ENCODE peak calls at places on chromosomes 5 and 9, in ten cellular contexts. P, S, H, R, A, X, Y, M, L and Z are unnamed samples.

GRCh38 chr5:78613756-78614155 is 34.8 kb downstream of the LHFPL2 start:
- DNase-seq in A (no peak), L (no peak), Y (no peak), M (no peak), X (no peak), H (no peak), P (no peak), S (no peak), R (no peak), Z (no peak)

GRCh38 chr9:117083440-117083984 is 331.3 kb downstream of the ASTN2 start:
- DNase-seq in H (no peak), L (no peak), X (no peak), Y (no peak), A (no peak), R (no peak), M (no peak), P (no peak), S (no peak), Z (no peak)

GRCh38 chr9:117747571-117747970 is 43.4 kb downstream of the TLR4 start:
- DNase-seq in Y (no peak), M (no peak), R (no peak), X (no peak), S (no peak), H (no peak), P (no peak), L (no peak), A (no peak), Z (no peak)

GRCh38 chr5:3590967-3591900 is 4.4 kb upstream of the IRX1 start:
- DNase-seq in A (no peak), P (no peak), H (no peak), S (no peak), X (no peak), Y (peak), L (no peak), M (no peak), R (no peak), Z (no peak)

GRCh38 chr9:114081441-114082016 is 3.4 kb upstream of the AMBP start:
- DNase-seq in R (no peak), A (no peak), S (no peak), P (no peak), X (peak), H (no peak), Y (peak), M (no peak), L (no peak), Z (no peak)

GRCh38 chr9:77177894-77178794 is 810 bp downstream of the VPS13A start:
- DNase-seq in M (peak), Y (peak), L (peak), S (no peak), R (no peak), X (peak), H (peak), P (peak), A (peak), Z (peak)

GRCh38 chr5:153352685-153353219 is 137.7 kb upstream of the GRIA1 start:
- DNase-seq in P (no peak), X (no peak), Y (no peak), R (no peak), A (no peak), H (no peak), M (no peak), L (no peak), S (no peak), Z (no peak)

GRCh38 chr9:27967236-27967635 is 394.0 kb upstream of the C9orf72 start:
- DNase-seq in S (no peak), P (no peak), R (no peak), L (no peak), A (no peak), H (no peak), Y (no peak), X (no peak), M (no peak), Z (no peak)

GRCh38 chr5:43065384-43066230 is 25.5 kb upstream of the ANXA2R start:
- DNase-seq in R (no peak), L (peak), Y (peak), S (no peak), H (peak), A (peak), P (peak), M (peak), X (peak), Z (peak)

GRCh38 chr5:95846554-95847260 is 24.2 kb upstream of the GLRX start:
- DNase-seq in S (no peak), R (no peak), Y (peak), H (peak), X (peak), A (peak), L (peak), M (peak), P (no peak), Z (peak)

GRCh38 chr9:91433180-91433579 is 9.5 kb upstream of the NFIL3 start:
- DNase-seq in Y (no peak), H (peak), P (no peak), M (no peak), L (peak), A (no peak), R (no peak), X (peak), S (peak), Z (no peak)

GRCh38 chr9:125433461-125434001 is 171.9 kb downstream of the GAPVD1 start:
- DNase-seq in P (no peak), M (no peak), H (no peak), L (no peak), X (no peak), S (no peak), Y (peak), R (no peak), A (no peak), Z (no peak)

GRCh38 chr9:33234511-33235467 is 5.2 kb upstream of the SPINK4 start:
- DNase-seq in R (no peak), A (no peak), Y (no peak), X (peak), H (no peak), M (no peak), S (no peak), P (no peak), L (no peak), Z (no peak)

GRCh38 chr5:173643964-173644363 is 27.5 kb upstream of the BOD1 start:
- DNase-seq in P (no peak), R (no peak), X (no peak), S (no peak), A (no peak), H (peak), M (peak), L (no peak), Y (no peak), Z (no peak)

GRCh38 chr5:180611140-180611850 is 20.0 kb upstream of the SCGB3A1 start:
- DNase-seq in S (no peak), R (no peak), Y (no peak), A (no peak), P (no peak), L (peak), H (no peak), X (peak), M (no peak), Z (no peak)

GRCh38 chr9:71909887-71910601 is 949 bp downstream of the ABHD17B start:
- DNase-seq in M (peak), X (peak), Y (peak), H (peak), A (peak), R (no peak), L (peak), S (no peak), P (peak), Z (peak)

GRCh38 chr5:1865948-1866347 is 16.8 kb downstream of the IRX4 start:
- DNase-seq in H (no peak), A (no peak), R (no peak), Y (no peak), M (no peak), X (no peak), P (no peak), S (no peak), L (no peak), Z (no peak)

GRCh38 chr5:110663525-110663924 is 62.9 kb downstream of the TMEM232 start:
- DNase-seq in R (no peak), Y (no peak), S (no peak), M (no peak), P (no peak), L (peak), H (no peak), X (no peak), A (no peak), Z (no peak)

GRCh38 chr5:145497041-145497440 is 338.1 kb downstream of the PRELID2 start:
- DNase-seq in S (no peak), M (no peak), A (no peak), Y (no peak), P (no peak), H (no peak), X (no peak), L (no peak), R (no peak), Z (no peak)

GRCh38 chr5:136104311-136104975 is 28.2 kb upstream of the SMAD5 start:
- DNase-seq in S (no peak), Y (no peak), X (no peak), M (no peak), H (no peak), L (no peak), P (no peak), A (peak), R (no peak), Z (no peak)

GRCh38 chr5:1540166-1540565 is 16.4 kb upstream of the LPCAT1 start:
- DNase-seq in R (no peak), L (no peak), A (no peak), H (no peak), M (peak), S (no peak), P (peak), Y (peak), X (no peak), Z (peak)

GRCh38 chr5:125719681-125720676 is 703.2 kb upstream of the GRAMD2B start:
- DNase-seq in P (no peak), S (no peak), M (peak), H (no peak), R (no peak), Y (no peak), A (no peak), X (no peak), L (no peak), Z (no peak)

DNA sequence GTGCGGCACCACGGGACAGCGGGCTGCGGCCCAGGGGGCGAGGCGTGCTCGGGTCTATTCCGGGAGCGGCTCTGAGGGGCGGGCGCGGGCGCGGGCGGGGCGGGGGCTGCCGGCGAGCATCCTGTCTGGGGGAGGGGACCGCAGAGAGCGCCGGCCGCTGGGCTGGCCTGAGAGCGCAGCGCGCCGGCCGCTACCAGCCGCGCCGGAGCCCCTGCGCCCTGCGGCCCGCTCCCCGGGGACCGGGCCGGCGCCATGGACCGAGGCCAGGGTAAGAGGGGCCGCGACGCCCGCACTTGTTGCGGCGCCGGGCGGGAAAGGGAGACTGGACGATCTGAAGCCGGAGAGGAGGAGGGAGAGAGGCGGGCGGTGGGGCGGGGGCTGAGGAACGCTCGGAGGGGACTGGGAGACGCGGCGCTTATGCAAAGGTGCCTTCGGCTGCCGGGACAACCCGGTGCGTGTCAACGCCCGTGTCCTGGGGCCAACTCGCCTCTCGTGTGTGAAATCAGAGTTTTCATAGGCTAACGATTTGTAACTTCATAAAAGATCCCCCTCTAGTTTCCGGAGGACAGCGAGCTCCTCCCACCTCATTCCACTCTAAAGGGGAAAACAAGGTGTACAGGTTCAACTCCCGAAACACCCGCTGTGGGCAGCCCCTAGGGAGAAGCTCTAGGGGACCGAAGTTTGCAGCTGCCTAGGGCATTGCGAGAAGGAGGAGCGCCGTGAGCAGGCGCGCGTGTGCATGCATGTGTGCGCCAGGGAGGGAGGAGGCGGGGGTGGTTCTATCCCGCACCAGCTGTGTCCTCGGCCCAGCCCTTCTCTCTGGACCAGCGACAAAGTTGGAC is at the start of gene AFAP1L1:
- DNase-seq in M (peak), Y (peak), P (peak), S (peak), H (peak), A (peak), X (peak), L (peak), R (no peak), Z (peak)
- TF ChIP-seq POLR2A in M (no peak), Y (no peak), P (peak), S (no peak), H (no peak), A (no peak), X (peak), L (no peak), R (peak), Z (peak)

DNA sequence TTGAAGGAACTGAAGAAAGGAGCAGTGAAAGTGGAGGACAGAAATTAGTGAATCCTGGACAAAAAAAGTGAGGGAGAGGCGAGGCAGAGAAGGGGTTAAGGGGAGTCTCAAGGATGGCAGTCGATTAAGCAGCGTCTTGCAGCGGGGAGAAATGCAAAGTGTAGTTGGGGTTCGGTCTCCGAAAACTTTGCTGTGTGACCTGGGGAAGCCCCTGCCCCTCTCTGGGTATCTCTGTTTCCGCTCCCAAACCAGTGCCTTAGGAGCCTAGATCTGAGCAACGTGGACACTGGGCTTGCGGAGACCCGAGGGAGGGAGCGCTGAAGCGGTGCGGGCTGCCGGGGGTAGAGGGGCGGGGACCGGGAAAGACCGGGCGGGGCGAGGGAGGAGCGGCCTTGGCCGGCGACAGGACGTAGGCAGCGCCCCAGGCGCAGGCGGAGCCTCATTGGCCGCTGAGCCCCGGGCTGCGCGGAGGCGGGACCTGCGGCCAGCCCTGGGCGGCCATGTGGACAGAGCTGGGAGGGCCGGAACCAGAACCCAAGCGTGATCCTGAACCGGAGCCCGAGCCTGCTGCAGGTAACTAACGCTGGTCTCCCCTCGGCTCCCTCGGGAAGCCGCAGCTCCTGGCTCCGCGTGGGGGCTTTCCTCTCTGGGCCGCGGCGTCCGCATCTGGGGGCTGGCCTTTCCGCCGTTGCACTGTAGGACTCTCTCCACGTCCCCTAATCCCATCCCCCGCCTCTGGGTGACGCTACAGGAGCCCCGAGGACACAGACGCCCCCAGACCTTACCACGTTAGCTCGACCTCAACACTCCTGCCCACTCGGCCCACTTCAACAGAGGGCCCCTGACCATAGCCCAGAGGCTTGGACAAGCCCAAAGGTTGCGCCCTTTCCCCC is at the start of gene ALDH1B1:
- DNase-seq in H (peak), Y (peak), R (no peak), P (peak), X (peak), L (peak), S (peak), A (peak), M (peak), Z (peak)
- TF ChIP-seq POLR2A in H (peak), Y (no peak), R (peak), P (peak), X (peak), L (peak), S (no peak), A (peak), M (no peak), Z (peak)

GRCh38 chr9:137302176-137303030 is at the start of gene NRARP:
- DNase-seq in X (peak), Y (peak), P (peak), M (peak), H (peak), L (peak), S (peak), A (peak), R (peak), Z (peak)
- TF ChIP-seq POLR2A in X (peak), Y (no peak), P (peak), M (no peak), H (no peak), L (peak), S (peak), A (no peak), R (peak), Z (peak)

DNA sequence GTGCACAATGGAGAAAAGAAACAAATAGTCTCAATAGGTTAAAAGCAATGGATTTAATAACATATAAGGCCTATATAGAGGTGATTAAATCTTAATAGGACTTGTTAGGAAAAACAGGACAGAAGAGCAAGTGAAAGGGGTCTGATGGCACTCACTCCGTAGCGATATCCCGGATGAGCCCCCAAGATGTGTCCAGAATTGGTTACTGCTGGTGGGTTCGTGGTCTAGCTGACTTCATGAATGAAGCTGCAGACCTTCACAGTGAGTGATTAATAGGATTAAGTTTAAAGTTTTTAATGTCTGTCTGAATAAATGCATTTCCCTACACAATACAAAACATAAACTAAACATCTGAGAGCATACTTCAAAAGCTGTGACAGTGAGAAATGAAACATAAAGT is 110.4 kb upstream of the FAM174A start:
- DNase-seq in A (no peak), M (no peak), L (no peak), R (no peak), X (no peak), Y (no peak), S (no peak), H (no peak), P (no peak), Z (no peak)
- TF ChIP-seq POLR2A in A (no peak), M (no peak), L (no peak), R (no peak), X (no peak), Y (no peak), S (no peak), H (no peak), P (no peak), Z (no peak)

DNA sequence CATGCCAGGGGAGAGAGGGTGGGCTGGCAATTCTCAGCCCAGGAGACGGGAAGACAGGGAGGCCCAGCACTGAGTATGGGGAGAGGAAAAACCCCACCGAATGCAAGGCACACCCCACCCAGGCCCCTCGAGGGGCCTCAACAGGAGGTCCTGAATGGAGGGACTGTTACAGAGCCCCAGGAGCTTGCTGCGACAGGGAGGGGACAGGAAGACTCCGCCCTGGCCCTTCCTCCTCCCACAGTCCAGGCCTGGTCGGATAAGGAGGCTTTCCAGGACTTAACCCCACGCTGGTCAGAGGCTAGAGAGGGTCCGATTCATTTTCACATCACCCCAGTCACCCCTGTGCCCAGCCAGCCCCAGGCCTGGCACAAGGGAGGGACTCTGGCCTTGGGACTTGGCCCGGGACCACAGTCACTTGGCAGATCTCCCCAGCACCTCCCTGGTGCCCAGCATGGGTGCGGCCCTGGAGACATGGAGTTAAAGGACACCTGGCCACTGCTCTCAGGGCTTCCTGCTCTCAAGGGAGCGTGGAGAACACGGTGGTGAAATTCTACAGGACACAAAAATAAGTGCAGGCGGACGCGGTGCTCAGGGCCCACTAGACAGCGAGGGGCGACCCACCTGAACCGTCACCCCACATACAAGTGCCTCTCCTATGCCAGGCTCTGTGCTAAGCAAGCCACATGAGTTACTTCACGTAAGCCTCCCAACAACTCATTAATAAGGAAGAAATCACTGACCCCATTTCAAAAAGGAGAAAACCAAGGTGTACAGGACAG is 44.8 kb upstream of the STXBP1 start:
- DNase-seq in M (peak), Y (no peak), A (peak), X (peak), R (no peak), S (no peak), P (peak), H (peak), L (peak), Z (peak)
- TF ChIP-seq POLR2A in M (no peak), Y (no peak), A (no peak), X (no peak), R (peak), S (no peak), P (no peak), H (peak), L (no peak), Z (no peak)

DNA sequence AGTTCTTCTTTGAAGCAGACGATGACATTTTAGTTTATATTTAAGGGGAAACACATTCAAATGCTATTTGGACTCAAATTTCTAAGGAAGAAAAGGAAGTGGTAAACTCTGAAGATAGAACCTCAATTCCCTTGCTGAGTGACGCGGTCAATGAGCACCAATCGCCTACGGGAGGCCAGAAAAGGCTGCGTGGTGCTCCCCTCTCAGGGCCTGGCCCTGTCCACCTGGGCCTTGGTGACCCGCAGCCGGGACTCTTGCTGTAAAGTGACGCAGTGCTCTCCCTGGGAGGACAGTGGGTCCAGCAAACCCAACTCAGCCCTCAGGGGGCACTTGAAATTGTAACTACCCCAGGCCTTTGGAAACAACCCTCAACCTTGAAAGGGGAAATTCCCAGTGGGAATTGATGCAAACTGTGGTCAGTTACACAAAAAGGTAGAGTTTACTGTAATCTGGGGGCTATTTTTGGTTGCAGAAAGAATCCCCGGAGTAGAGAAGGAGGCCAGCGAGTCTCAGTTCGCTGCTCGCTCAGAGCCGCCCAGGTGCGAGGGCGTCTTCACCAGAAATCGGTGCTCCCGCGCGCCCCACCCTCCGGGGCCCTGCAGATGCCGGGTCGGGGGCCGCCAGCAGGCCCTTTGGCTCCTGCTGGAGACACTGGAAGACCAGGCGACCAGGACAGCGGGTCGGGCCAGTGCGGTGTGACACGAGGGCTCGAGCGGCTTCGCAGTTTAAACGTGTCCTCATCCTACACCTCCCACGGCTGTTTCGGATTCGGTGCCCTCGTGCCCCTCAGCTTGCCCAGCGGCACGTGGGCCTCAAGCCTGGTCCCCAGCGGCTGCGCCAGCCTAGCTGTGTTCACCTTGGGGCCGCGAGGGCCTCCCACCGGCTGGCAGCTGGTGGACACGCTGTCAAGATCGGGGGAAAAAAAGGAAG is 1.4 kb upstream of the ANKRD33B start:
- DNase-seq in A (no peak), Y (peak), R (no peak), L (peak), X (no peak), M (no peak), P (no peak), H (no peak), S (no peak), Z (no peak)
- TF ChIP-seq POLR2A in A (no peak), Y (no peak), R (no peak), L (no peak), X (no peak), M (no peak), P (no peak), H (no peak), S (no peak), Z (no peak)